ENCODE peak calls at places on chromosome 3, in eight cellular contexts. O is uterus; S is CD4-positive, CD25-positive, alpha-beta regulatory T cell; D is HCT116; W is aorta; X is IMR-90; V is spleen; A is right lobe of liver. J is an unnamed sample. For H3K36me3, the result is how much of the 10 kb centered on the place peaks cover.

GRCh38 chr3:99269606-99270355 is 368.3 kb upstream of the DCBLD2 start:
- DNase-seq in O (no peak), S (no peak), D (no peak), W (no peak), X (no peak), V (no peak), A (no peak), J (no peak)

GRCh38 chr3:14441920-14442300 is 39.5 kb downstream of the SLC6A6 start:
- DNase-seq in O (no peak), S (no peak), D (no peak), W (no peak), X (no peak), V (no peak), A (no peak), J (no peak)

GRCh38 chr3:157491136-157491535 is 12.1 kb downstream of the VEPH1 start:
- DNase-seq in O (no peak), S (no peak), D (no peak), W (no peak), X (no peak), V (no peak), A (no peak), J (no peak)

GRCh38 chr3:14627815-14628214 is 23.7 kb upstream of the CCDC174 start:
- DNase-seq in O (no peak), S (no peak), D (no peak), W (no peak), X (no peak), V (no peak), A (no peak), J (no peak)

GRCh38 chr3:104397713-104398112 is 969.0 kb upstream of the ALCAM start:
- DNase-seq in O (no peak), S (no peak), D (no peak), W (no peak), X (no peak), V (no peak), A (no peak), J (no peak)

GRCh38 chr3:5093786-5094185 is 28.3 kb upstream of the ARL8B start:
- DNase-seq in O (no peak), S (no peak), D (no peak), W (no peak), X (no peak), V (no peak), A (no peak), J (no peak)

GRCh38 chr3:21158801-21159564 is 592.0 kb downstream of the ZNF385D start:
- DNase-seq in O (no peak), S (no peak), D (no peak), W (no peak), X (peak), V (no peak), A (no peak), J (peak)

GRCh38 chr3:124520970-124521369 is 209.3 kb upstream of the UMPS start:
- DNase-seq in O (no peak), S (no peak), D (no peak), W (no peak), X (peak), V (no peak), A (no peak), J (no peak)

GRCh38 chr3:147977001-147977400 is 567.8 kb downstream of the ZIC1 start:
- DNase-seq in O (no peak), S (no peak), D (no peak), W (no peak), X (no peak), V (no peak), A (no peak), J (no peak)

GRCh38 chr3:31981206-31982181 is at the start of the genes OSBPL10 and ZNF860:
- DNase-seq in O (peak), S (no peak), D (peak), W (peak), X (peak), V (peak), A (peak), J (peak)

GRCh38 chr3:186052096-186052495 is 56.8 kb downstream of the ETV5 start:
- DNase-seq in O (no peak), S (no peak), D (no peak), W (no peak), X (no peak), V (no peak), A (no peak), J (no peak)
- H3K36me3 ChIP-seq in O (under half), S (under half), D (under half), W (under half), X (under half), V (under half), A (under half), J (under half)

GRCh38 chr3:3191675-3192480 is 12.4 kb upstream of the CRBN start:
- DNase-seq in O (no peak), S (no peak), D (no peak), W (no peak), X (no peak), V (no peak), A (no peak), J (peak)
- H3K36me3 ChIP-seq in O (under half), S (under half), D (under half), W (under half), X (under half), V (under half), A (under half), J (under half)

GRCh38 chr3:155302476-155302875 is 9.0 kb upstream of the STRIT1 start:
- DNase-seq in O (no peak), S (no peak), D (no peak), W (no peak), X (peak), V (no peak), A (no peak), J (no peak)

GRCh38 chr3:155307183-155307582 is 13.7 kb upstream of the STRIT1 start:
- DNase-seq in O (no peak), S (no peak), D (no peak), W (no peak), X (no peak), V (no peak), A (no peak), J (no peak)

GRCh38 chr3:155302891-155303290 is 9.4 kb upstream of the STRIT1 start:
- DNase-seq in O (no peak), S (no peak), D (no peak), W (no peak), X (no peak), V (no peak), A (no peak), J (no peak)

GRCh38 chr3:155303540-155303939 is 10.1 kb upstream of the STRIT1 start:
- DNase-seq in O (no peak), S (no peak), D (no peak), W (no peak), X (no peak), V (no peak), A (no peak), J (no peak)

DNA sequence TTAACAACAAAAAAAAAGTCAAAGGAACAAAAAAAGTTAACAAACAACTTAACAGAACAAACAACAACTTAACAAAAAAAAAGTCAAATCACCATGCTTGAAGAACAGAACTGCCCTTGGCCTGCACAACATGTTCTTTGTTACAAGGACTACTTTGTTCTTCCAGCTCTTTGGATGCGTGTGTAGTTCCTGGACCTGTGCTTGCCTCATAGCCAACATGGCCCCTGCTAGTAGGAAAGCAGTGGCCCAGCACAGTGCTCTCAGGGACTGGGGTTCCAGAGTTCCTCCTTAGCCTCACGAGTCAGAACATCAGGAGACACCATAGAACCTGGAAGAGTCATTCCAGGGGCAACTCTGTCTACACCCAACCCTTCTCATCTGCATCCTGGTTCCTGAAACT is 10.9 kb upstream of the STRIT1 start:
- DNase-seq in O (no peak), S (no peak), D (no peak), W (no peak), X (no peak), V (no peak), A (no peak), J (no peak)
- H3K36me3 ChIP-seq in O (under half), S (under half), D (under half), W (under half), X (under half), V (under half), A (under half), J (under half)

GRCh38 chr3:48697952-48698351 is 12.2 kb upstream of the NCKIPSD start:
- DNase-seq in O (no peak), S (no peak), D (no peak), W (no peak), X (no peak), V (no peak), A (no peak), J (no peak)
- H3K36me3 ChIP-seq in O (under half), S (under half), D (under half), W (under half), X (under half), V (under half), A (under half), J (under half)

J was measured in hepatocyte.